ENCODE peak calls at places on chromosomes 6 and 20, in nine cellular contexts. One of them, this sample, is unnamed.

GRCh38 chr6:170253910-170254269 is 37.0 kb downstream of the DLL1 start:
- DNase-seq in lung: no peak
- DNase-seq in cardiac fibroblast: no peak
- DNase-seq in adrenal gland: no peak
- DNase-seq in heart left ventricle: no peak
- DNase-seq in HFF-Myc: no peak
- DNase-seq in astrocyte of the spinal cord: no peak
- DNase-seq in mucosa of descending colon: no peak
- DNase-seq in astrocyte: no peak
- DNase-seq in this sample: no peak

GRCh38 chr20:3115190-3116107 is 30.9 kb upstream of the AVP start:
- DNase-seq in lung: no peak
- DNase-seq in cardiac fibroblast: peak
- DNase-seq in adrenal gland: peak
- DNase-seq in heart left ventricle: no peak
- DNase-seq in HFF-Myc: no peak
- DNase-seq in astrocyte of the spinal cord: peak
- DNase-seq in mucosa of descending colon: no peak
- DNase-seq in astrocyte: peak
- DNase-seq in this sample: peak

GRCh38 chr20:48750941-48751620 is 76.7 kb downstream of the PREX1 start:
- DNase-seq in lung: peak
- DNase-seq in cardiac fibroblast: peak
- DNase-seq in adrenal gland: peak
- DNase-seq in heart left ventricle: peak
- DNase-seq in HFF-Myc: no peak
- DNase-seq in astrocyte of the spinal cord: peak
- DNase-seq in mucosa of descending colon: peak
- DNase-seq in astrocyte: peak
- DNase-seq in this sample: no peak

GRCh38 chr6:30216096-30216495 is 2.9 kb upstream of the TRIM26 start:
- DNase-seq in lung: no peak
- DNase-seq in cardiac fibroblast: no peak
- DNase-seq in adrenal gland: no peak
- DNase-seq in heart left ventricle: no peak
- DNase-seq in HFF-Myc: no peak
- DNase-seq in astrocyte of the spinal cord: no peak
- DNase-seq in mucosa of descending colon: no peak
- DNase-seq in astrocyte: no peak
- DNase-seq in this sample: no peak

GRCh38 chr6:158649289-158650143 is at the start of gene SYTL3:
- DNase-seq in lung: peak
- DNase-seq in cardiac fibroblast: peak
- DNase-seq in adrenal gland: peak
- DNase-seq in heart left ventricle: peak
- DNase-seq in HFF-Myc: no peak
- DNase-seq in astrocyte of the spinal cord: peak
- DNase-seq in mucosa of descending colon: peak
- DNase-seq in astrocyte: peak
- DNase-seq in this sample: no peak

GRCh38 chr6:100430962-100431361 is 33.8 kb downstream of the SIM1 start:
- DNase-seq in lung: no peak
- DNase-seq in cardiac fibroblast: no peak
- DNase-seq in adrenal gland: no peak
- DNase-seq in heart left ventricle: no peak
- DNase-seq in HFF-Myc: no peak
- DNase-seq in astrocyte of the spinal cord: no peak
- DNase-seq in mucosa of descending colon: no peak
- DNase-seq in astrocyte: no peak
- DNase-seq in this sample: no peak

GRCh38 chr6:18183736-18184135 is 28.5 kb downstream of the KDM1B start:
- DNase-seq in lung: no peak
- DNase-seq in cardiac fibroblast: peak
- DNase-seq in adrenal gland: no peak
- DNase-seq in heart left ventricle: no peak
- DNase-seq in HFF-Myc: no peak
- DNase-seq in astrocyte of the spinal cord: no peak
- DNase-seq in mucosa of descending colon: no peak
- DNase-seq in astrocyte: no peak
- DNase-seq in this sample: no peak

GRCh38 chr6:50187212-50188055 is 137.7 kb upstream of the DEFB112 start:
- DNase-seq in lung: no peak
- DNase-seq in cardiac fibroblast: no peak
- DNase-seq in adrenal gland: no peak
- DNase-seq in heart left ventricle: no peak
- DNase-seq in HFF-Myc: no peak
- DNase-seq in astrocyte of the spinal cord: no peak
- DNase-seq in mucosa of descending colon: no peak
- DNase-seq in astrocyte: no peak
- DNase-seq in this sample: no peak

GRCh38 chr20:32479697-32480140 is 105.4 kb downstream of the NOL4L start:
- DNase-seq in lung: no peak
- DNase-seq in cardiac fibroblast: no peak
- DNase-seq in adrenal gland: no peak
- DNase-seq in heart left ventricle: no peak
- DNase-seq in HFF-Myc: no peak
- DNase-seq in astrocyte of the spinal cord: no peak
- DNase-seq in mucosa of descending colon: peak
- DNase-seq in astrocyte: no peak
- DNase-seq in this sample: no peak

GRCh38 chr6:12748815-12749521 is 32.4 kb downstream of the PHACTR1 start:
- DNase-seq in lung: no peak
- DNase-seq in cardiac fibroblast: peak
- DNase-seq in adrenal gland: no peak
- DNase-seq in heart left ventricle: no peak
- DNase-seq in HFF-Myc: no peak
- DNase-seq in astrocyte of the spinal cord: no peak
- DNase-seq in mucosa of descending colon: peak
- DNase-seq in astrocyte: peak
- DNase-seq in this sample: no peak

GRCh38 chr20:63471719-63472158 is 716 bp downstream of the KCNQ2 start:
- DNase-seq in lung: no peak
- DNase-seq in cardiac fibroblast: no peak
- DNase-seq in adrenal gland: no peak
- DNase-seq in heart left ventricle: no peak
- DNase-seq in HFF-Myc: no peak
- DNase-seq in astrocyte of the spinal cord: no peak
- DNase-seq in mucosa of descending colon: no peak
- DNase-seq in astrocyte: no peak
- DNase-seq in this sample: no peak

GRCh38 chr6:150241751-150242150 is 98.9 kb downstream of the PPP1R14C start:
- DNase-seq in lung: no peak
- DNase-seq in cardiac fibroblast: no peak
- DNase-seq in adrenal gland: no peak
- DNase-seq in heart left ventricle: no peak
- DNase-seq in HFF-Myc: no peak
- DNase-seq in astrocyte of the spinal cord: no peak
- DNase-seq in mucosa of descending colon: no peak
- DNase-seq in astrocyte: no peak
- DNase-seq in this sample: no peak

GRCh38 chr6:36442083-36442670 is 477 bp downstream of the PXT1 start:
- DNase-seq in lung: no peak
- DNase-seq in cardiac fibroblast: no peak
- DNase-seq in adrenal gland: no peak
- DNase-seq in heart left ventricle: no peak
- DNase-seq in HFF-Myc: no peak
- DNase-seq in astrocyte of the spinal cord: no peak
- DNase-seq in mucosa of descending colon: no peak
- DNase-seq in astrocyte: no peak
- DNase-seq in this sample: peak

GRCh38 chr6:36444470-36444869 is 1.7 kb downstream of the KCTD20 start:
- DNase-seq in lung: no peak
- DNase-seq in cardiac fibroblast: peak
- DNase-seq in adrenal gland: no peak
- DNase-seq in heart left ventricle: no peak
- DNase-seq in HFF-Myc: no peak
- DNase-seq in astrocyte of the spinal cord: peak
- DNase-seq in mucosa of descending colon: no peak
- DNase-seq in astrocyte: peak
- DNase-seq in this sample: peak

GRCh38 chr6:36443951-36444428 is 1.2 kb downstream of the KCTD20 start:
- DNase-seq in lung: no peak
- DNase-seq in cardiac fibroblast: peak
- DNase-seq in adrenal gland: no peak
- DNase-seq in heart left ventricle: no peak
- DNase-seq in HFF-Myc: no peak
- DNase-seq in astrocyte of the spinal cord: peak
- DNase-seq in mucosa of descending colon: no peak
- DNase-seq in astrocyte: no peak
- DNase-seq in this sample: peak

GRCh38 chr6:36442671-36443497 is at the start of the genes KCTD20 and PXT1:
- DNase-seq in lung: peak
- DNase-seq in cardiac fibroblast: peak
- DNase-seq in adrenal gland: peak
- DNase-seq in heart left ventricle: peak
- DNase-seq in HFF-Myc: peak
- DNase-seq in astrocyte of the spinal cord: peak
- DNase-seq in mucosa of descending colon: peak
- DNase-seq in astrocyte: peak
- DNase-seq in this sample: peak

DNA sequence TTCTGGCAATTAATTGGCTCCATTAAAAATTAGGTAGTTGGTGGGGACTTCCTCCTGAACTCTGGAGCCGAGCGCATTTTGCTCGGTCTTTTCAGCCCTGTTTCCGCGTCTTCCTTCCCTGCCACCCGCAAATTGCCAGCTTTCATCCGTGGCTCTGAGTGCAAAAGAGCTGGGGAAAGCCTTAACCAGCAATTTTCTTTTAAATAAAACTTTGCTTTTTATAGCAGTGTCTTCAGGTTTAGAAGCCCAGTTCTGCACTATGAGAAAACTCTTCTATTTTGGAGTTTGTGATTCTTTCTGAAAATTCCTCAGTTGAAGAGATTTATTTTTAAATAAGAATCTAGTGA is 671 bp downstream of the KCTD20 start:
- DNase-seq in lung: no peak
- DNase-seq in cardiac fibroblast: no peak
- DNase-seq in adrenal gland: no peak
- DNase-seq in heart left ventricle: no peak
- DNase-seq in HFF-Myc: no peak
- DNase-seq in astrocyte of the spinal cord: peak
- DNase-seq in mucosa of descending colon: no peak
- DNase-seq in astrocyte: no peak
- DNase-seq in this sample: peak
- H3K4me3 ChIP-seq in lung: peak
- H3K4me3 ChIP-seq in cardiac fibroblast: peak
- H3K4me3 ChIP-seq in adrenal gland: peak
- H3K4me3 ChIP-seq in heart left ventricle: peak
- H3K4me3 ChIP-seq in HFF-Myc: peak
- H3K4me3 ChIP-seq in astrocyte of the spinal cord: peak
- H3K4me3 ChIP-seq in mucosa of descending colon: peak
- H3K4me3 ChIP-seq in astrocyte: peak
- H3K4me3 ChIP-seq in this sample: peak

DNA sequence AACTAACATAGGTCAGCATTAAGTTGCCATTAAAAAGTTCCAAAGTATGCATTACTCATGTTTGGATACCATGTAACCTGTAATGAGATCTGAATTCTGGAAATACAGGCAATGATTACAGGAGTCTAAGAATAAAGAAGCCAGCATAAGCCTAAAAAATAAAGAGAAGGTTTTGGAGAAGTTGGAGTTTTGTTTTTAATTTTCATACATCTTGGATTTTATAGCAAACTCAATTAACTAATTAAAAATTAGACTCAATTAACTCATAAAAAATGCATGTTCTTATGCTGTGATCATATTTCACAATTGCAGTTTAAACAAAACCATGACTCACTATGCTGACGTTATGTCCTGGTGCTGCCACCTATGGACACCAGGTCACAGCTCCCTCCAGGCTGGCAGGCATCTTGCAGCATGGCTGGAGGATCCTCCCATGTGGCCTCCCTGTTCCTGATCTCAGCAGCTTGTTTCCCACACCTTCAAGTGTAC is 648.8 kb upstream of the AGPAT4 start:
- DNase-seq in lung: peak
- DNase-seq in cardiac fibroblast: peak
- DNase-seq in adrenal gland: peak
- DNase-seq in heart left ventricle: peak
- DNase-seq in HFF-Myc: peak
- DNase-seq in astrocyte of the spinal cord: peak
- DNase-seq in mucosa of descending colon: peak
- DNase-seq in astrocyte: peak
- DNase-seq in this sample: peak
- TF ChIP-seq CTCF in lung: no peak
- TF ChIP-seq CTCF in cardiac fibroblast: no peak
- TF ChIP-seq CTCF in adrenal gland: no peak
- TF ChIP-seq CTCF in heart left ventricle: peak
- TF ChIP-seq CTCF in HFF-Myc: no peak
- TF ChIP-seq CTCF in astrocyte of the spinal cord: peak
- TF ChIP-seq CTCF in mucosa of descending colon: no peak
- TF ChIP-seq CTCF in astrocyte: peak
- TF ChIP-seq CTCF in this sample: peak

DNA sequence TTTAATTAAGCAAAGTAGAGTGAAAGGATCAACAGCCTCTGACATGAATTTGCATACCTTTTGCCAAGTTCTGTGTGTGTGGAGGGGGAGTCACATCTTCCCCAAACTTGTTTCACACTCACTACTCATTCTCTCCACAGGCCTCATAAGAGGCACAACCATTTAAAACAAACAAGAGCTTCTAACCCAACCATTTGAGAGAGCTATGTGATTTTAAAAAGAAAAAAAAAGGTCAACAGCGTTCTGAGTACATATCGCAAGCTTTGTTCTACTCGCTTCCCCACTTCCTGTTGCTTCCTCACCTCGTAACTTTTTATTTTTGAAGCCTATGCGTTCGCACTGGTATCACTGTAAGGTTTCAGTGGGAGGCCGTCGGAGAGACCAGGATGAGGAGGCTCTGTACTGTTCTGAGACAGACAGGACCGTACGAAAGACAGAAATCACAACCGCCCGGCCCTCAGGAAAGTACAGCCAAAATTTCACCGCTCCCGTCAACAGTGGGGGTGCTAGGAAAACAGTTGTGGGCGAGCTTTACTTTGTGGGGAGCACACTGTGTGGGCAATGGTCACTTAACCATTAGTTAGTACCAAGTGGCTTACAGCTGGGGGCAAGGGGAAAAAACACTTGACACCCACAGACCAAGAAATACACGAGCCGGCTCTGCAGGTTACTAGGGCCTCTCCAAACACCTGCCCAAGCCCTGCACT is 61.3 kb downstream of the TRERF1 start:
- DNase-seq in lung: no peak
- DNase-seq in cardiac fibroblast: no peak
- DNase-seq in adrenal gland: no peak
- DNase-seq in heart left ventricle: no peak
- DNase-seq in HFF-Myc: no peak
- DNase-seq in astrocyte of the spinal cord: no peak
- DNase-seq in mucosa of descending colon: no peak
- DNase-seq in astrocyte: no peak
- DNase-seq in this sample: no peak
- H3K4me3 ChIP-seq in lung: no peak
- H3K4me3 ChIP-seq in cardiac fibroblast: no peak
- H3K4me3 ChIP-seq in adrenal gland: no peak
- H3K4me3 ChIP-seq in heart left ventricle: no peak
- H3K4me3 ChIP-seq in HFF-Myc: no peak
- H3K4me3 ChIP-seq in astrocyte of the spinal cord: no peak
- H3K4me3 ChIP-seq in mucosa of descending colon: no peak
- H3K4me3 ChIP-seq in astrocyte: no peak
- H3K4me3 ChIP-seq in this sample: no peak

DNA sequence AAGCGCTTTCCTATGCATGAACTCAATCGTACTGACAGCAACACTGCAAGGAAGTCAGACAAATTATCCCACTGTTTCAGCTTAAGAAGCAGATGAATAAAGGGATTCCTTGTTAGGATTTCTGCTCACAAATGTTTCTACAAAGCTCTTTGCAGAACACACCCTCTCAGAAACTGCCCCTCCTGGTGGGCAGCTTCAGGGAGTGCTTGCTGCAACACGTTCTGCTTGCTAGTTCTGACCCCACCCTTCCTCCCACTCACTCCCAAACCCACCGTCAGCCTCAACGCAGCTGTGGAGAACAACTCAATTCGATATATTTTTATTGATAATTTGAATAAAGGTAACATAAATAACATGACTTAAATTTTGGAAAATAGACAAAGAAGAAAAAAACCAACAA is 250.8 kb upstream of the PRDM1 start:
- DNase-seq in lung: no peak
- DNase-seq in cardiac fibroblast: peak
- DNase-seq in adrenal gland: no peak
- DNase-seq in heart left ventricle: no peak
- DNase-seq in HFF-Myc: no peak
- DNase-seq in astrocyte of the spinal cord: peak
- DNase-seq in mucosa of descending colon: no peak
- DNase-seq in astrocyte: peak
- DNase-seq in this sample: peak
- TF ChIP-seq CTCF in lung: no peak
- TF ChIP-seq CTCF in cardiac fibroblast: no peak
- TF ChIP-seq CTCF in adrenal gland: no peak
- TF ChIP-seq CTCF in heart left ventricle: peak
- TF ChIP-seq CTCF in HFF-Myc: peak
- TF ChIP-seq CTCF in astrocyte of the spinal cord: peak
- TF ChIP-seq CTCF in mucosa of descending colon: no peak
- TF ChIP-seq CTCF in astrocyte: peak
- TF ChIP-seq CTCF in this sample: peak

This sample was measured in bronchial epithelial cell.